ENCODE peak calls at places on chromosome 1, in ten cellular contexts. T is GM23248, U is K562, B is fibroblast of lung, G is neural progenitor cell, N is endothelial cell of umbilical vein, C is hepatocyte, I is PC-3, J is HepG2, D is GM23338. Y is an unnamed sample. For H3K4me1, the result is how much of the 10 kb centered on the place peaks cover.

GRCh38 chr1:108703939-108704338 is 8.8 kb upstream of the FNDC7 start:
- DNase-seq in T (peak), U (no peak), B (no peak), G (no peak), N (no peak), C (no peak), I (peak), J (no peak), D (no peak), Y (peak)

GRCh38 chr1:46128336-46128735 is 4.1 kb downstream of the PIK3R3 start:
- DNase-seq in T (peak), U (no peak), B (peak), G (no peak), N (no peak), C (no peak), I (peak), J (no peak), D (no peak), Y (peak)

GRCh38 chr1:235992868-235993267 is 72.0 kb downstream of the NID1 start:
- DNase-seq in T (no peak), U (no peak), B (no peak), G (no peak), N (no peak), C (no peak), I (no peak), J (no peak), D (no peak), Y (no peak)

GRCh38 chr1:159076753-159077656 is at the start of gene AIM2:
- DNase-seq in T (peak), U (peak), B (no peak), G (no peak), N (no peak), C (no peak), I (peak), J (no peak), D (no peak), Y (no peak)

GRCh38 chr1:94095744-94096469 is 25.0 kb downstream of the ABCA4 start:
- DNase-seq in T (peak), U (no peak), B (peak), G (no peak), N (no peak), C (no peak), I (no peak), J (peak), D (no peak), Y (no peak)

GRCh38 chr1:40736085-40736531 is 44.6 kb downstream of the NFYC start:
- DNase-seq in T (peak), U (no peak), B (peak), G (peak), N (peak), C (no peak), I (no peak), J (no peak), D (no peak), Y (peak)

GRCh38 chr1:2800664-2801045 is 838 bp downstream of the TTC34 start:
- DNase-seq in T (no peak), U (no peak), B (no peak), G (no peak), N (no peak), C (no peak), I (no peak), J (no peak), D (no peak), Y (no peak)

GRCh38 chr1:196651637-196652215 is at the start of gene CFH:
- DNase-seq in T (peak), U (no peak), B (peak), G (no peak), N (peak), C (peak), I (peak), J (no peak), D (no peak), Y (peak)

GRCh38 chr1:37755951-37756350 is 9.0 kb downstream of the EPHA10 start:
- DNase-seq in T (no peak), U (no peak), B (no peak), G (no peak), N (no peak), C (no peak), I (no peak), J (no peak), D (no peak), Y (no peak)

GRCh38 chr1:37752213-37752582 is 12.7 kb downstream of the EPHA10 start:
- DNase-seq in T (no peak), U (no peak), B (no peak), G (no peak), N (no peak), C (no peak), I (no peak), J (no peak), D (no peak), Y (no peak)

GRCh38 chr1:37753473-37754321 is 11.2 kb downstream of the EPHA10 start:
- DNase-seq in T (no peak), U (no peak), B (no peak), G (no peak), N (no peak), C (no peak), I (no peak), J (no peak), D (peak), Y (no peak)

GRCh38 chr1:37755290-37755689 is 9.6 kb downstream of the EPHA10 start:
- DNase-seq in T (no peak), U (no peak), B (no peak), G (no peak), N (no peak), C (peak), I (peak), J (no peak), D (no peak), Y (peak)

DNA sequence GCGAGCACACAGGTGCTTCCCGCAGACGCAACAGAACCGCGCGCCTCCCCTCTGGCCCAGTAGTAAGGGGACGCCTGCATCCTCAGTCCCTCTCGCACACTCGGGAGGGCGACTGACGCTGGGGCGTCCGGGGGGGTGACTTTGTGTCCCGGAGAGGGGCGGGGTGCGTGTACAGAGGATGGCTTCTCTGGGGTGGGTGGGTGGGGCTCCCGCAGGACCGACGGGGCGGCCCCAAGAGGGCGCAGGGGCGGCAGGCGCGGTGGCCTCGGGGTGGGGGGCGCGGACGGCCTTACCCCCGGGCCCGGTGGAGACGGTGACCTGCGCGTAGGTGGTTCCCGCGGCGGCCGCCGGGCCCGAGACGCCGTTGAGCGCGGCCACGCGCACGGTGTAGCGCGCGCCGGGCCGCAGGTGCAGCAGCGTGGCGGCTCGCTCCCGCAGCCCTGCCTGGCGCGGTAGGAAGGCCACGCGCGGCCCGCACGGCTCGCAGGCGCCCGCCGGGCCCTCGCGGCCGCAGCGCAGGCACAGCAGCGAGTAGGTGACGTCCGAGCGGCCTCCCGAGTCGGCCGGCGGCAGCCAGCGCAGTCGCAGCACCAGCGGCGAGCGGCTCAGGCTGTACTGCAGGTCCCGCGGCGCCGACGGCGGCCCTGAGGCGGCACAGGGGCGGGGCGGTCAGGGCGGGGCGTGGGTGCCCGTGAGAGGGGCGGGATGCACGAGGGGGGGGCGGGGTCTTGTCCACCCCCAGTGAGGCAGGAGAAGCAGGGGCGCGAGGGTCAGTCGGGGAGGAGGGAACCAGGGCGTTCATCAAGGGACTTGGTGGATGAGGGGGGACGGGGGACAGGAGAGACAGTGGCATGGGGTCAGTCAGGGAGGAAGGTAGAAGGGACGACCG is 12.1 kb downstream of the EPHA10 start:
- DNase-seq in T (peak), U (peak), B (no peak), G (peak), N (no peak), C (peak), I (peak), J (no peak), D (peak), Y (no peak)
- TF ChIP-seq EZH2 in T (no peak), U (no peak), B (peak), G (peak), N (no peak), C (no peak), I (no peak), J (no peak), D (peak), Y (no peak)

GRCh38 chr1:221740941-221741363 is 937 bp downstream of the DUSP10 start:
- DNase-seq in T (peak), U (no peak), B (no peak), G (peak), N (no peak), C (peak), I (peak), J (no peak), D (no peak), Y (no peak)
- H3K4me1 ChIP-seq in T (under half), U (under half), B (under half), G (under half), N (under half), C (under half), I (under half), J (under half), D (under half), Y (under half)

GRCh38 chr1:50424045-50424939 is 1.0 kb upstream of the DMRTA2 start:
- DNase-seq in T (no peak), U (no peak), B (peak), G (peak), N (peak), C (no peak), I (no peak), J (no peak), D (peak), Y (no peak)

GRCh38 chr1:50422946-50423669 is at the start of gene DMRTA2:
- DNase-seq in T (no peak), U (no peak), B (no peak), G (peak), N (peak), C (no peak), I (no peak), J (no peak), D (peak), Y (peak)

GRCh38 chr1:50422675-50422945 is 633 bp downstream of the DMRTA2 start:
- DNase-seq in T (no peak), U (no peak), B (no peak), G (no peak), N (no peak), C (no peak), I (no peak), J (no peak), D (no peak), Y (no peak)

GRCh38 chr1:50424940-50425375 is 1.7 kb upstream of the DMRTA2 start:
- DNase-seq in T (no peak), U (no peak), B (no peak), G (peak), N (no peak), C (no peak), I (no peak), J (no peak), D (peak), Y (no peak)

DNA sequence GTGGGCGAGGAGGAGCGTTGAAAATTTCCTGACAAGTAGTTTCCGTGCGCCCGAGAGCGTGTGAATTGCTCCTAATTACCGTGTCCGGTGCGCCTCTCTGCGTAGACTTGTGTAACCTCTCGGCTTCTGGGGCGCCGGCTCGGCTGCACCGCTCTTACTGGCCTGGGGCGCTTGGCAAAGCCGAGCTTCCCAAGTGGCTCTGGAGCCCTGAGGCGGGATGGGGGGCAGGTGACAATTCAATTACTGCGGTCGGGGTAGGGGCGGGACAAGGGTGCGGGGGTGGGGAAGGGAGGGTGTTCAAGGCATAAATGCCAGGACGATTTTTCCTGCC is 392 bp upstream of the DMRTA2 start:
- DNase-seq in T (peak), U (no peak), B (no peak), G (no peak), N (no peak), C (no peak), I (no peak), J (no peak), D (peak), Y (peak)
- H3K4me3 ChIP-seq in T (no peak), U (no peak), B (no peak), G (peak), N (no peak), C (no peak), I (no peak), J (no peak), D (peak), Y (peak)

GRCh38 chr1:156356875-156357534 is 12.0 kb upstream of the RHBG start:
- DNase-seq in T (peak), U (peak), B (no peak), G (peak), N (peak), C (peak), I (peak), J (peak), D (peak), Y (peak)
- TF ChIP-seq EZH2 in T (no peak), U (no peak), B (peak), G (no peak), N (no peak), C (no peak), I (no peak), J (no peak), D (no peak), Y (no peak)

GRCh38 chr1:203622486-203622885 is 4.1 kb upstream of the ATP2B4 start:
- DNase-seq in T (no peak), U (no peak), B (no peak), G (no peak), N (no peak), C (no peak), I (no peak), J (no peak), D (no peak), Y (no peak)
- H3K4me1 ChIP-seq in T (under half), U (under half), B (under half), G (under half), N (under half), C (under half), I (under half), J (under half), D (under half), Y (under half)

GRCh38 chr1:100539836-100540536 is 2.0 kb downstream of the GPR88 start:
- DNase-seq in T (peak), U (no peak), B (peak), G (peak), N (peak), C (peak), I (no peak), J (no peak), D (peak), Y (peak)
- H3K4me3 ChIP-seq in T (peak), U (no peak), B (peak), G (peak), N (peak), C (peak), I (peak), J (no peak), D (peak), Y (no peak)

DNA sequence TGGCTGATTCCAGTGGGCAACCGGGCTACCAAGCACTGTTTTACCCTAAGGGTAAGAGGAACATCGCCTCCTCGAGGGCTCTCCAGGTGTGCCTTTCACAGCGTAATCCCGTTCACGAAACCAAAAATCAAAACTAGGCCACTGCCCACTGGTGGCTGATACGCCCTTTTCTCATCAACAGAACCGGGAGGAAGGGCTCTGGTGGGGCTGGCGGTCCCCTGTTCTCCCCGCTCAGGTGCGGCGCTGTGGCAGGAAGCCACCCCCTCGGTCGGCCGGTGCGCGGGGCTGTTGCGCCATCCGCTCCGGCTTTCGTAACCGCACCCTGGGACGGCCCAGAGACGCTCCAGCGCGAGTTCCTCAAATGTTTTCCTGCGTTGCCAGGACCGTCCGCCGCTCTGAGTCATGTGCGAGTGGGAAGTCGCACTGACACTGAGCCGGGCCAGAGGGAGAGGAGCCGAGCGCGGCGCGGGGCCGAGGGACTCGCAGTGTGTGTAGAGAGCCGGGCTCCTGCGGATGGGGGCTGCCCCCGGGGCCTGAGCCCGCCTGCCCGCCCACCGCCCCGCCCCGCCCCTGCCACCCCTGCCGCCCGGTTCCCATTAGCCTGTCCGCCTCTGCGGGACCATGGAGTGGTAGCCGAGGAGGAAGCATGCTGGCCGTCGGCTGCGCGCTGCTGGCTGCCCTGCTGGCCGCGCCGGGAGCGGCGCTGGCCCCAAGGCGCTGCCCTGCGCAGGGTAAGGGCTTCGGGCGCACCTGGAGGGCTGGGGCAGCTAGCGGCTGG is at the start of gene IL6R:
- DNase-seq in T (peak), U (peak), B (peak), G (peak), N (peak), C (peak), I (peak), J (peak), D (peak), Y (peak)
- TF ChIP-seq EZH2 in T (no peak), U (no peak), B (no peak), G (peak), N (no peak), C (no peak), I (no peak), J (no peak), D (no peak), Y (no peak)

GRCh38 chr1:198124665-198125064 is 32.1 kb upstream of the NEK7 start:
- DNase-seq in T (no peak), U (no peak), B (no peak), G (no peak), N (no peak), C (no peak), I (no peak), J (no peak), D (no peak), Y (no peak)

GRCh38 chr1:198125995-198126758 is 30.6 kb upstream of the NEK7 start:
- DNase-seq in T (peak), U (no peak), B (peak), G (no peak), N (peak), C (no peak), I (peak), J (peak), D (no peak), Y (peak)

GRCh38 chr1:198121058-198121829 is 35.6 kb upstream of the NEK7 start:
- DNase-seq in T (peak), U (peak), B (peak), G (no peak), N (peak), C (no peak), I (peak), J (no peak), D (no peak), Y (peak)

GRCh38 chr1:198123146-198123545 is 33.7 kb upstream of the NEK7 start:
- DNase-seq in T (peak), U (no peak), B (peak), G (no peak), N (peak), C (no peak), I (peak), J (no peak), D (no peak), Y (no peak)

DNA sequence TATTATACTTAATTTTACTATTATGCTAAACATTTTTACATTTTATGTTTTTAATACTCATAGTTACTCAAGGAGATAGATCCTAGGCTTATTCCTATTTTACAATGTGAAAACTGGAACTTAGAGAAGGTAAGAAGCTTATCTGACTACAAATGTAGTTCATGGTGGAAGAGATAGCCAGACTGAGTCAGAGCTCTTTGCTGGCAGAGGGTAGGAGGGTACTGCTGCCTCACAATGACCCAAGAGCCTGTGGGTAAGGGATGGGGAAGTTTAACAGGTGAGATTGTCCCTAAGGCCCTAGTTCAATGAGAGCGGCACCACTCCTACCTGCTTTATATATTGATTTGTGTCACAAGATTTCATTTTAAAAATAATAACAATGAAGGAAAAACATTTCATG is 34.1 kb upstream of the NEK7 start:
- DNase-seq in T (peak), U (peak), B (no peak), G (no peak), N (no peak), C (no peak), I (no peak), J (no peak), D (no peak), Y (no peak)
- H3K4me1 ChIP-seq in T (half or more), U (under half), B (under half), G (under half), N (under half), C (under half), I (under half), J (under half), D (under half), Y (under half)

Y was measured in mammary epithelial cell.